ENCODE peak calls at places on chromosomes 4 and X, in eight cellular contexts. N, T, J, K, X, E, M and Q are unnamed samples.

GRCh38 chr4:6502147-6502546 is 29.7 kb upstream of the PPP2R2C start:
- DNase-seq in T (no peak), M (peak; percentile 7), X (no peak), J (no peak), K (no peak), E (no peak), N (no peak), Q (no peak)

GRCh38 chr4:181138116-181138515 is 1105.1 kb upstream of the TENM3 start:
- DNase-seq in J (no peak), T (no peak), X (no peak), K (no peak), M (no peak), E (no peak), N (no peak), Q (no peak)

GRCh38 chrX:51866156-51866555 is 27.3 kb upstream of the MAGED1 start:
- DNase-seq in X (no peak), T (no peak), E (peak; percentile 36), M (no peak), J (no peak), K (peak; percentile 65), N (no peak), Q (no peak)

GRCh38 chrX:38154818-38155217 is 65.9 kb downstream of the SRPX start:
- DNase-seq in E (no peak), T (no peak), J (no peak), M (peak; percentile 20), X (no peak), K (no peak), N (no peak), Q (no peak)

GRCh38 chr4:81631958-81632439 is 160.3 kb upstream of the RASGEF1B start:
- DNase-seq in E (peak; percentile 83), K (peak; percentile 43), T (peak; percentile 49), N (no peak), M (no peak), J (no peak), X (no peak), Q (no peak)

GRCh38 chrX:38233891-38234807 is 13.5 kb upstream of the SRPX start:
- DNase-seq in M (no peak), N (no peak), K (peak; percentile 73), E (peak; percentile 44), X (no peak), T (no peak), J (no peak), Q (no peak)

GRCh38 chr4:48175328-48175727 is 41.3 kb upstream of the TXK start:
- DNase-seq in T (peak; percentile 16), E (no peak), K (no peak), X (no peak), N (no peak), J (peak; percentile 28), M (no peak), Q (no peak)

GRCh38 chr4:85728471-85728870 is 253.5 kb downstream of the ARHGAP24 start:
- DNase-seq in E (no peak), N (no peak), M (no peak), J (no peak), T (no peak), K (no peak), X (no peak), Q (no peak)

GRCh38 chr4:174418640-174419039 is 103.6 kb downstream of the HPGD start:
- DNase-seq in M (no peak), X (no peak), N (no peak), J (no peak), K (no peak), E (no peak), T (no peak), Q (no peak)

GRCh38 chr4:174420317-174420716 is 102.0 kb downstream of the HPGD start:
- DNase-seq in J (no peak), T (no peak), K (no peak), E (no peak), X (no peak), N (no peak), M (no peak), Q (no peak)

GRCh38 chr4:174423257-174423944 is 98.9 kb downstream of the HPGD start:
- DNase-seq in X (no peak), N (no peak), J (no peak), M (peak; percentile 25), T (peak; percentile 10), K (peak; percentile 5), E (peak; percentile 89), Q (no peak)

GRCh38 chr4:174425669-174426068 is 96.6 kb downstream of the HPGD start:
- DNase-seq in J (no peak), E (no peak), M (no peak), N (no peak), K (no peak), T (no peak), X (no peak), Q (no peak)

GRCh38 chr4:174422893-174423256 is 99.4 kb downstream of the HPGD start:
- DNase-seq in X (no peak), K (no peak), M (no peak), E (no peak), T (no peak), N (no peak), J (no peak), Q (no peak)
- H3K4me3 ChIP-seq in X (no peak overlapping the region), K (no peak overlapping the region), M (no peak overlapping the region), E (no peak overlapping the region), T (no peak overlapping the region), N (no peak overlapping the region), J (no peak overlapping the region), Q (no peak overlapping the region)

GRCh38 chr4:134144337-134144736 is 57.3 kb downstream of the PABPC4L start:
- DNase-seq in N (no peak), J (no peak), E (no peak), X (no peak), M (no peak), T (no peak), K (no peak), Q (no peak)

GRCh38 chr4:134147941-134148340 is 53.6 kb downstream of the PABPC4L start:
- DNase-seq in N (no peak), X (no peak), M (no peak), K (no peak), T (no peak), J (no peak), E (no peak), Q (no peak)

GRCh38 chr4:134141728-134142127 is 59.9 kb downstream of the PABPC4L start:
- DNase-seq in J (no peak), K (no peak), X (no peak), M (no peak), T (no peak), E (no peak), N (no peak), Q (no peak)

DNA sequence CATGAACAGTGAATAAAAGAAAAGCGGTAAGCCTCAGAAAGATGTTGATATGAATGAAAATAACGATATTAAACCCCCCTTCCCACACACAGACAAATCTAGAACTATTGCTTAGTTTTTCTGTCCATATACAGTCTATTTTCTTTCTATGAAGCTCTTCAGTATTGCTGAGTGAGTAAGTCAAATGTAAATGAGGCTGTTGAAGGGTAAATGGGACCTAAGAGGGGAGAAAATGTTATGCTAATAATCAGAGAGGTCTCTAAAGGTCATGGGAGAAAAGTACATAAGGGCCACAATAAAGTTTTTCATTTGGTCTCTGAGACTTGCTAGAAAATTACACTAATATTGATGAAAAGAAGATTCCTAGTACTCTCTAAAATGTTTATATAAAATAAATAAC is 56.2 kb downstream of the PABPC4L start:
- DNase-seq in K (no peak), J (no peak), X (no peak), E (no peak), N (no peak), T (no peak), M (no peak), Q (no peak)
- H3K4me3 ChIP-seq in K (no peak overlapping the region), J (no peak overlapping the region), X (no peak overlapping the region), E (no peak overlapping the region), N (no peak overlapping the region), T (no peak overlapping the region), M (no peak overlapping the region), Q (no peak overlapping the region)

GRCh38 chrX:54495814-54496516 is at the start of gene FGD1:
- DNase-seq in X (peak; percentile 76), N (peak; percentile 82), J (peak; percentile 95), M (peak; percentile 75), T (peak; percentile 74), E (peak; percentile 7), K (peak; percentile 41), Q (no peak)

GRCh38 chrX:54494166-54494969 is 1.7 kb downstream of the FGD1 start:
- DNase-seq in X (no peak), K (no peak), J (no peak), T (no peak), N (no peak), E (no peak), M (no peak), Q (no peak)

GRCh38 chrX:54494970-54495813 is 842 bp downstream of the FGD1 start:
- DNase-seq in X (no peak), T (peak; percentile 34), J (peak; percentile 74), K (peak; percentile 18), N (no peak), M (no peak), E (no peak), Q (no peak)

GRCh38 chrX:54496936-54497335 is 902 bp upstream of the FGD1 start:
- DNase-seq in T (no peak), K (no peak), M (no peak), E (no peak), X (no peak), N (no peak), J (no peak), Q (no peak)

DNA sequence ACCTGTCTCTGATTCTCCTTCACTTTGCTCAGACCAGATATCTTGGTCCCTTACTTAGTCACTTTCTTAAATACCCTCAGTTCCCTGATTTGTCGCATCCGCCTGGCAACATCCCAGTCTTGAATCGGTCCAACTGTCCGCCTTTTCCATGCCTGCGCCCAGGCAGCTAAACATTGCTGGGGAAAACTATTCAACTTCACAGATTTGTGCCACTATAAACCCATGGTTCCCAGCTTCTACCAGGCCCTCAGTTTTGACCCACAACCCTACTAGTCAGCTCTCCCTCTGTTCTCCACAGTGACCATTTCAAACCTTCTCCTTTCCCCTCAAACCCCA is 451 bp upstream of the FGD1 start:
- DNase-seq in T (no peak), K (no peak), J (no peak), X (no peak), N (no peak), E (no peak), M (no peak), Q (no peak)
- H3K4me3 ChIP-seq in T (peak overlapping the region; percentile 76), K (peak overlapping the region; percentile 37), J (peak overlapping the region; percentile 72), X (peak overlapping the region; percentile 63), N (peak overlapping the region; percentile 75), E (peak overlapping the region; percentile 66), M (no peak overlapping the region), Q (peak overlapping the region; percentile 71)

GRCh38 chrX:10085223-10085622 is 71.6 kb upstream of the CLCN4 start:
- DNase-seq in T (no peak), E (no peak), K (no peak), N (no peak), M (no peak), J (no peak), X (no peak), Q (no peak)

GRCh38 chrX:10079155-10079711 is 77.5 kb upstream of the CLCN4 start:
- DNase-seq in N (no peak), T (no peak), M (no peak), K (peak; percentile 11), E (no peak), X (no peak), J (no peak), Q (no peak)

GRCh38 chrX:10087391-10087790 is 69.4 kb upstream of the CLCN4 start:
- DNase-seq in N (no peak), J (no peak), T (no peak), K (no peak), X (no peak), M (no peak), E (no peak), Q (no peak)

GRCh38 chrX:10086683-10087082 is 70.1 kb upstream of the CLCN4 start:
- DNase-seq in E (no peak), N (no peak), X (no peak), K (no peak), M (no peak), J (peak; percentile 8), T (no peak), Q (no peak)

GRCh38 chrX:10083809-10084208 is 73.0 kb upstream of the CLCN4 start:
- DNase-seq in N (no peak), T (no peak), J (no peak), M (no peak), E (no peak), K (no peak), X (no peak), Q (no peak)
- H3K4me3 ChIP-seq in N (peak overlapping the region; percentile 39), T (no peak overlapping the region), J (no peak overlapping the region), M (no peak overlapping the region), E (no peak overlapping the region), K (no peak overlapping the region), X (no peak overlapping the region), Q (no peak overlapping the region)